ENCODE peak calls at places on chromosomes 2 and 18, in ten cellular contexts. One of them, this sample, is unnamed.

GRCh38 chr2:201795608-201796477 is 10.5 kb upstream of the CDK15 start:
- DNase-seq in MM.1S: peak
- DNase-seq in AG08395: peak
- DNase-seq in GM19239: no peak
- DNase-seq in occipital lobe: no peak
- DNase-seq in cardiac fibroblast: peak
- DNase-seq in right cardiac atrium: peak
- DNase-seq in neural progenitor cell: peak
- DNase-seq in EH: peak
- DNase-seq in amygdala: no peak
- DNase-seq in this sample: peak

GRCh38 chr2:32061973-32062861 is 1.1 kb upstream of the SPAST start:
- DNase-seq in MM.1S: peak
- DNase-seq in AG08395: peak
- DNase-seq in GM19239: no peak
- DNase-seq in occipital lobe: no peak
- DNase-seq in cardiac fibroblast: peak
- DNase-seq in right cardiac atrium: peak
- DNase-seq in neural progenitor cell: peak
- DNase-seq in EH: peak
- DNase-seq in amygdala: peak
- DNase-seq in this sample: peak

GRCh38 chr2:51290725-51291124 is 258.8 kb upstream of the NRXN1 start:
- DNase-seq in MM.1S: no peak
- DNase-seq in AG08395: no peak
- DNase-seq in GM19239: no peak
- DNase-seq in occipital lobe: no peak
- DNase-seq in cardiac fibroblast: peak
- DNase-seq in right cardiac atrium: no peak
- DNase-seq in neural progenitor cell: no peak
- DNase-seq in EH: no peak
- DNase-seq in amygdala: no peak
- DNase-seq in this sample: no peak

GRCh38 chr2:197279997-197280756 is 30.4 kb downstream of the ANKRD44 start:
- DNase-seq in MM.1S: no peak
- DNase-seq in AG08395: peak
- DNase-seq in GM19239: no peak
- DNase-seq in occipital lobe: no peak
- DNase-seq in cardiac fibroblast: no peak
- DNase-seq in right cardiac atrium: no peak
- DNase-seq in neural progenitor cell: peak
- DNase-seq in EH: peak
- DNase-seq in amygdala: no peak
- DNase-seq in this sample: no peak

GRCh38 chr2:118321436-118322100 is 233.3 kb downstream of the INSIG2 start:
- DNase-seq in MM.1S: no peak
- DNase-seq in AG08395: no peak
- DNase-seq in GM19239: no peak
- DNase-seq in occipital lobe: no peak
- DNase-seq in cardiac fibroblast: no peak
- DNase-seq in right cardiac atrium: no peak
- DNase-seq in neural progenitor cell: peak
- DNase-seq in EH: no peak
- DNase-seq in amygdala: no peak
- DNase-seq in this sample: no peak

GRCh38 chr2:55140316-55141219 is 90.3 kb upstream of the RTN4 start:
- DNase-seq in MM.1S: no peak
- DNase-seq in AG08395: no peak
- DNase-seq in GM19239: no peak
- DNase-seq in occipital lobe: no peak
- DNase-seq in cardiac fibroblast: no peak
- DNase-seq in right cardiac atrium: no peak
- DNase-seq in neural progenitor cell: no peak
- DNase-seq in EH: no peak
- DNase-seq in amygdala: no peak
- DNase-seq in this sample: no peak

GRCh38 chr18:33755918-33756590 is 178.0 kb downstream of the ASXL3 start:
- DNase-seq in MM.1S: no peak
- DNase-seq in AG08395: peak
- DNase-seq in GM19239: no peak
- DNase-seq in occipital lobe: no peak
- DNase-seq in cardiac fibroblast: peak
- DNase-seq in right cardiac atrium: no peak
- DNase-seq in neural progenitor cell: no peak
- DNase-seq in EH: peak
- DNase-seq in amygdala: peak
- DNase-seq in this sample: no peak

GRCh38 chr2:191901031-191901430 is 54.1 kb upstream of the CAVIN2 start:
- DNase-seq in MM.1S: no peak
- DNase-seq in AG08395: no peak
- DNase-seq in GM19239: no peak
- DNase-seq in occipital lobe: no peak
- DNase-seq in cardiac fibroblast: no peak
- DNase-seq in right cardiac atrium: no peak
- DNase-seq in neural progenitor cell: no peak
- DNase-seq in EH: no peak
- DNase-seq in amygdala: no peak
- DNase-seq in this sample: no peak

GRCh38 chr2:105387225-105387624 is 11.6 kb downstream of the FHL2 start:
- DNase-seq in MM.1S: no peak
- DNase-seq in AG08395: no peak
- DNase-seq in GM19239: no peak
- DNase-seq in occipital lobe: no peak
- DNase-seq in cardiac fibroblast: peak
- DNase-seq in right cardiac atrium: no peak
- DNase-seq in neural progenitor cell: no peak
- DNase-seq in EH: no peak
- DNase-seq in amygdala: no peak
- DNase-seq in this sample: no peak

GRCh38 chr18:69947361-69948106 is at the start of gene CD226:
- DNase-seq in MM.1S: no peak
- DNase-seq in AG08395: no peak
- DNase-seq in GM19239: no peak
- DNase-seq in occipital lobe: no peak
- DNase-seq in cardiac fibroblast: no peak
- DNase-seq in right cardiac atrium: no peak
- DNase-seq in neural progenitor cell: no peak
- DNase-seq in EH: no peak
- DNase-seq in amygdala: no peak
- DNase-seq in this sample: no peak

GRCh38 chr18:3014501-3015202 is 1.7 kb upstream of the LPIN2 start:
- DNase-seq in MM.1S: no peak
- DNase-seq in AG08395: no peak
- DNase-seq in GM19239: no peak
- DNase-seq in occipital lobe: no peak
- DNase-seq in cardiac fibroblast: no peak
- DNase-seq in right cardiac atrium: no peak
- DNase-seq in neural progenitor cell: no peak
- DNase-seq in EH: no peak
- DNase-seq in amygdala: no peak
- DNase-seq in this sample: no peak

GRCh38 chr2:146540271-146540932 is 1304.4 kb upstream of the ACVR2A start:
- DNase-seq in MM.1S: no peak
- DNase-seq in AG08395: no peak
- DNase-seq in GM19239: no peak
- DNase-seq in occipital lobe: no peak
- DNase-seq in cardiac fibroblast: no peak
- DNase-seq in right cardiac atrium: no peak
- DNase-seq in neural progenitor cell: peak
- DNase-seq in EH: no peak
- DNase-seq in amygdala: no peak
- DNase-seq in this sample: no peak

GRCh38 chr2:237207641-237208040 is 122.0 kb downstream of the COPS8 start:
- DNase-seq in MM.1S: no peak
- DNase-seq in AG08395: peak
- DNase-seq in GM19239: no peak
- DNase-seq in occipital lobe: no peak
- DNase-seq in cardiac fibroblast: peak
- DNase-seq in right cardiac atrium: peak
- DNase-seq in neural progenitor cell: no peak
- DNase-seq in EH: peak
- DNase-seq in amygdala: no peak
- DNase-seq in this sample: no peak

GRCh38 chr2:54060000-54060399 is 55.4 kb upstream of the ACYP2 start:
- DNase-seq in MM.1S: no peak
- DNase-seq in AG08395: peak
- DNase-seq in GM19239: no peak
- DNase-seq in occipital lobe: no peak
- DNase-seq in cardiac fibroblast: peak
- DNase-seq in right cardiac atrium: no peak
- DNase-seq in neural progenitor cell: no peak
- DNase-seq in EH: peak
- DNase-seq in amygdala: no peak
- DNase-seq in this sample: no peak